ENCODE peak calls at places on chromosomes 5 and 9, in eight cellular contexts. One of them, this sample, is unnamed.
A peak's percentile ranks its signal among the peaks of the same experiment; 100 is the strongest.

GRCh38 chr5:169746147-169746694 is 109.1 kb downstream of the DOCK2 start:
- DNase-seq in uterus: no peak
- DNase-seq in adrenal gland: no peak
- DNase-seq in esophagus muscularis mucosa: no peak
- DNase-seq in body of pancreas: no peak
- DNase-seq in esophagus squamous epithelium: no peak
- DNase-seq in ovary: no peak
- DNase-seq in Peyer's patch: no peak
- DNase-seq in this sample: no peak

GRCh38 chr9:77224750-77225312 is 47.5 kb downstream of the VPS13A start:
- DNase-seq in Peyer's patch: no peak
- DNase-seq in adrenal gland: no peak
- DNase-seq in body of pancreas: no peak
- DNase-seq in uterus: no peak
- DNase-seq in esophagus muscularis mucosa: no peak
- DNase-seq in ovary: no peak
- DNase-seq in esophagus squamous epithelium: no peak
- DNase-seq in this sample: no peak

GRCh38 chr5:157555031-157555640 is 20.4 kb downstream of the ADAM19 start:
- DNase-seq in esophagus squamous epithelium: no peak
- DNase-seq in body of pancreas: no peak
- DNase-seq in esophagus muscularis mucosa: no peak
- DNase-seq in uterus: no peak
- DNase-seq in adrenal gland: no peak
- DNase-seq in ovary: no peak
- DNase-seq in Peyer's patch: no peak
- DNase-seq in this sample: no peak

GRCh38 chr9:91047993-91048607 is 246.5 kb downstream of the SYK start:
- DNase-seq in esophagus muscularis mucosa: peak; percentile 37
- DNase-seq in esophagus squamous epithelium: no peak
- DNase-seq in adrenal gland: no peak
- DNase-seq in uterus: no peak
- DNase-seq in body of pancreas: no peak
- DNase-seq in Peyer's patch: no peak
- DNase-seq in ovary: no peak
- DNase-seq in this sample: no peak

GRCh38 chr9:694499-695154 is 146.9 kb upstream of the DMRT1 start:
- DNase-seq in adrenal gland: no peak
- DNase-seq in Peyer's patch: no peak
- DNase-seq in ovary: no peak
- DNase-seq in uterus: peak; percentile 54
- DNase-seq in esophagus muscularis mucosa: no peak
- DNase-seq in esophagus squamous epithelium: no peak
- DNase-seq in body of pancreas: no peak
- DNase-seq in this sample: no peak

GRCh38 chr5:1100652-1101574 is 10.9 kb downstream of the SLC12A7 start:
- DNase-seq in Peyer's patch: no peak
- DNase-seq in adrenal gland: no peak
- DNase-seq in uterus: no peak
- DNase-seq in body of pancreas: no peak
- DNase-seq in esophagus muscularis mucosa: no peak
- DNase-seq in esophagus squamous epithelium: no peak
- DNase-seq in ovary: no peak
- DNase-seq in this sample: no peak

GRCh38 chr9:129336601-129337286 is 158.7 kb upstream of the IER5L start:
- DNase-seq in Peyer's patch: no peak
- DNase-seq in body of pancreas: peak; percentile 48
- DNase-seq in esophagus squamous epithelium: no peak
- DNase-seq in ovary: peak; percentile 66
- DNase-seq in adrenal gland: peak; percentile 72
- DNase-seq in esophagus muscularis mucosa: no peak
- DNase-seq in uterus: peak; percentile 56
- DNase-seq in this sample: peak; percentile 75

GRCh38 chr5:64900618-64901017 is 131.9 kb downstream of the CWC27 start:
- DNase-seq in esophagus squamous epithelium: no peak
- DNase-seq in body of pancreas: no peak
- DNase-seq in adrenal gland: no peak
- DNase-seq in ovary: no peak
- DNase-seq in uterus: no peak
- DNase-seq in esophagus muscularis mucosa: no peak
- DNase-seq in Peyer's patch: no peak
- DNase-seq in this sample: no peak

GRCh38 chr5:14735944-14736343 is 71.4 kb downstream of the OTULIN start:
- DNase-seq in uterus: no peak
- DNase-seq in ovary: no peak
- DNase-seq in adrenal gland: no peak
- DNase-seq in Peyer's patch: no peak
- DNase-seq in esophagus squamous epithelium: no peak
- DNase-seq in esophagus muscularis mucosa: no peak
- DNase-seq in body of pancreas: peak; percentile 48
- DNase-seq in this sample: no peak

GRCh38 chr5:54895816-54896341 is 89.5 kb downstream of the ESM1 start:
- DNase-seq in uterus: peak; percentile 29
- DNase-seq in Peyer's patch: no peak
- DNase-seq in esophagus muscularis mucosa: peak; percentile 89
- DNase-seq in body of pancreas: peak; percentile 64
- DNase-seq in adrenal gland: peak; percentile 67
- DNase-seq in ovary: no peak
- DNase-seq in esophagus squamous epithelium: no peak
- DNase-seq in this sample: peak; percentile 31

DNA sequence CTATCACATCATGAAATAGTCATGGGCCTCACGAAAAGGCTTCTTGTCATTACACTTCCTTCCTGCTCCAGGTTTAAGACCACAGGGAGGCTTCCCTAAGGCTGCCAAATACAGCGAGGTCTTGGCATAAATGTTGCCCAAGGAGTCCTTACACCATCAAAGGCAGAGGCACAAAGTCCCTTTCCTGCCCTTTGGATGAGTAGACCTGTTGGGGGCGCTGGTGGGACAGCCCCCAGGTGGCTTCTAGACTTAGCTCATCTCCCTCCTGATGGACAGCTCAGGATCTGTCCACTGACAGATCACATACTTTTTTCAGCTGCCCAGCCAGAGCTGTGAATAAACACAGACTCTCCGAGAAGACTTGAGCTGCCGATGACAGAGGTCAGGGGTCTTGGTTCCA is 15.5 kb upstream of the MEGF9 start:
- DNase-seq in body of pancreas: no peak
- DNase-seq in Peyer's patch: no peak
- DNase-seq in ovary: no peak
- DNase-seq in uterus: no peak
- DNase-seq in adrenal gland: peak; percentile 47
- DNase-seq in esophagus squamous epithelium: no peak
- DNase-seq in esophagus muscularis mucosa: no peak
- DNase-seq in this sample: no peak
- TF ChIP-seq CTCF in body of pancreas: no peak
- TF ChIP-seq CTCF in Peyer's patch: no peak
- TF ChIP-seq CTCF in ovary: no peak
- TF ChIP-seq CTCF in uterus: no peak
- TF ChIP-seq CTCF in adrenal gland: no peak
- TF ChIP-seq CTCF in esophagus squamous epithelium: no peak
- TF ChIP-seq CTCF in esophagus muscularis mucosa: no peak
- TF ChIP-seq CTCF in this sample: no peak

GRCh38 chr5:178431063-178431776 is 159.0 kb downstream of the COL23A1 start:
- DNase-seq in body of pancreas: no peak
- DNase-seq in esophagus squamous epithelium: no peak
- DNase-seq in uterus: no peak
- DNase-seq in esophagus muscularis mucosa: peak; percentile 37
- DNase-seq in ovary: no peak
- DNase-seq in adrenal gland: no peak
- DNase-seq in Peyer's patch: no peak
- DNase-seq in this sample: no peak

GRCh38 chr5:178428341-178429155 is 161.6 kb downstream of the COL23A1 start:
- DNase-seq in esophagus squamous epithelium: no peak
- DNase-seq in esophagus muscularis mucosa: peak; percentile 91
- DNase-seq in adrenal gland: peak; percentile 54
- DNase-seq in ovary: no peak
- DNase-seq in uterus: no peak
- DNase-seq in body of pancreas: peak; percentile 52
- DNase-seq in Peyer's patch: no peak
- DNase-seq in this sample: peak; percentile 78

GRCh38 chr5:178429156-178429468 is 161.1 kb downstream of the COL23A1 start:
- DNase-seq in uterus: no peak
- DNase-seq in esophagus muscularis mucosa: no peak
- DNase-seq in body of pancreas: no peak
- DNase-seq in Peyer's patch: no peak
- DNase-seq in ovary: no peak
- DNase-seq in adrenal gland: no peak
- DNase-seq in esophagus squamous epithelium: no peak
- DNase-seq in this sample: no peak

GRCh38 chr5:178430187-178431062 is 159.8 kb downstream of the COL23A1 start:
- DNase-seq in adrenal gland: peak; percentile 11
- DNase-seq in uterus: no peak
- DNase-seq in esophagus muscularis mucosa: peak; percentile 47
- DNase-seq in body of pancreas: peak; percentile 42
- DNase-seq in Peyer's patch: no peak
- DNase-seq in ovary: no peak
- DNase-seq in esophagus squamous epithelium: no peak
- DNase-seq in this sample: no peak

DNA sequence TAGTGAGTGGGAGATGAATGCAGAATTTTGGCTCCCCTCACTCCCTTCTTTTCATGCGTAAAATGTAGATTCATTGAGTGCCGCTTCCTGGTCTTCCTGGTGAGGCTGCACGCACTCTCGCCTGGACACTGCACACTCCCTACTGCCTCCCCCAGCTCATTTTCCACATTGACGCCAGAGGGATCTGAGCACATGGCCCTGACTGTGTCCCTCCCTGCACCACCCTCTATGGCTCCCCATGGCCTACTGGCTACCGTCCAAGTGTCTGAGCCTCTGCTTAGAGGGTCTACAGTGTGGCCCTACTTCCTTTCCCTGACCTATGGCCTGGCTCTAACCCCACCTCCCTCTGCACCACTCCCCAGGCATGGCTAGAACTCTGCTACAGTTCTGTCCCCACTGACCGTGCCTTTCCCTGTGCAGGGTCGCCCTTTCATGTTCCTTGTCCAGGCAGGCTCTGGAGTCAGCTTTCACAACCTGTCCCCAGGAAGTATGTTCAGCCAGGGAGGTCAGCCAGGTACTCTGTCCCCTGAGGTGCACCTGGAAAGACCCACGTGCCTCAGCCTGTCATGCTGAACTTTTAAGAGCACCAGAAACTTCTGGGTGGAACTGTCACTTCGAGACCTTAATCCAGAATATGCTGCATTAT is 160.5 kb downstream of the COL23A1 start:
- DNase-seq in esophagus muscularis mucosa: peak; percentile 86
- DNase-seq in uterus: no peak
- DNase-seq in ovary: no peak
- DNase-seq in Peyer's patch: no peak
- DNase-seq in body of pancreas: peak; percentile 67
- DNase-seq in esophagus squamous epithelium: no peak
- DNase-seq in adrenal gland: peak; percentile 28
- DNase-seq in this sample: peak; percentile 56
- TF ChIP-seq POLR2A in esophagus muscularis mucosa: no peak
- TF ChIP-seq POLR2A in uterus: no peak
- TF ChIP-seq POLR2A in ovary: no peak
- TF ChIP-seq POLR2A in Peyer's patch: no peak
- TF ChIP-seq POLR2A in body of pancreas: no peak
- TF ChIP-seq POLR2A in esophagus squamous epithelium: no peak
- TF ChIP-seq POLR2A in adrenal gland: no peak
- TF ChIP-seq POLR2A in this sample: no peak

GRCh38 chr5:124328201-124328600 is 418.2 kb downstream of the ZNF608 start:
- DNase-seq in Peyer's patch: no peak
- DNase-seq in ovary: no peak
- DNase-seq in esophagus squamous epithelium: no peak
- DNase-seq in adrenal gland: no peak
- DNase-seq in esophagus muscularis mucosa: no peak
- DNase-seq in uterus: no peak
- DNase-seq in body of pancreas: no peak
- DNase-seq in this sample: no peak

GRCh38 chr5:124330595-124330994 is 415.8 kb downstream of the ZNF608 start:
- DNase-seq in uterus: no peak
- DNase-seq in Peyer's patch: no peak
- DNase-seq in esophagus squamous epithelium: no peak
- DNase-seq in ovary: no peak
- DNase-seq in body of pancreas: no peak
- DNase-seq in esophagus muscularis mucosa: no peak
- DNase-seq in adrenal gland: no peak
- DNase-seq in this sample: no peak

GRCh38 chr5:124337996-124338395 is 408.4 kb downstream of the ZNF608 start:
- DNase-seq in Peyer's patch: no peak
- DNase-seq in body of pancreas: no peak
- DNase-seq in esophagus squamous epithelium: no peak
- DNase-seq in esophagus muscularis mucosa: no peak
- DNase-seq in adrenal gland: no peak
- DNase-seq in uterus: no peak
- DNase-seq in ovary: no peak
- DNase-seq in this sample: no peak

GRCh38 chr5:124332273-124332672 is 414.2 kb downstream of the ZNF608 start:
- DNase-seq in adrenal gland: no peak
- DNase-seq in esophagus muscularis mucosa: no peak
- DNase-seq in body of pancreas: no peak
- DNase-seq in uterus: no peak
- DNase-seq in ovary: no peak
- DNase-seq in esophagus squamous epithelium: no peak
- DNase-seq in Peyer's patch: no peak
- DNase-seq in this sample: no peak

GRCh38 chr5:124333295-124333979 is 413.0 kb downstream of the ZNF608 start:
- DNase-seq in esophagus squamous epithelium: no peak
- DNase-seq in ovary: no peak
- DNase-seq in Peyer's patch: no peak
- DNase-seq in esophagus muscularis mucosa: no peak
- DNase-seq in adrenal gland: no peak
- DNase-seq in uterus: no peak
- DNase-seq in body of pancreas: no peak
- DNase-seq in this sample: no peak
- H3K9me3 ChIP-seq in esophagus squamous epithelium: peaks cover 6% of the 10 kb centered on the region
- H3K9me3 ChIP-seq in ovary: no peaks in the 10 kb centered on the region
- H3K9me3 ChIP-seq in Peyer's patch: no peaks in the 10 kb centered on the region
- H3K9me3 ChIP-seq in esophagus muscularis mucosa: peaks cover 4% of the 10 kb centered on the region
- H3K9me3 ChIP-seq in adrenal gland: no peaks in the 10 kb centered on the region
- H3K9me3 ChIP-seq in uterus: no peaks in the 10 kb centered on the region
- H3K9me3 ChIP-seq in body of pancreas: no peaks in the 10 kb centered on the region
- H3K9me3 ChIP-seq in this sample: no peaks in the 10 kb centered on the region

GRCh38 chr9:4297151-4297794 is 2.6 kb downstream of the GLIS3 start:
- DNase-seq in adrenal gland: peak; percentile 81
- DNase-seq in esophagus squamous epithelium: peak; percentile 13
- DNase-seq in esophagus muscularis mucosa: peak; percentile 97
- DNase-seq in body of pancreas: peak; percentile 85
- DNase-seq in ovary: peak; percentile 79
- DNase-seq in uterus: peak; percentile 83
- DNase-seq in Peyer's patch: peak; percentile 37
- DNase-seq in this sample: peak; percentile 66
- TF ChIP-seq CTCF in adrenal gland: peak; percentile 36
- TF ChIP-seq CTCF in esophagus squamous epithelium: peak; percentile 28
- TF ChIP-seq CTCF in esophagus muscularis mucosa: peak; percentile 53
- TF ChIP-seq CTCF in body of pancreas: peak; percentile 47
- TF ChIP-seq CTCF in ovary: peak; percentile 33
- TF ChIP-seq CTCF in uterus: peak; percentile 40
- TF ChIP-seq CTCF in Peyer's patch: no peak
- TF ChIP-seq CTCF in this sample: no peak

DNA sequence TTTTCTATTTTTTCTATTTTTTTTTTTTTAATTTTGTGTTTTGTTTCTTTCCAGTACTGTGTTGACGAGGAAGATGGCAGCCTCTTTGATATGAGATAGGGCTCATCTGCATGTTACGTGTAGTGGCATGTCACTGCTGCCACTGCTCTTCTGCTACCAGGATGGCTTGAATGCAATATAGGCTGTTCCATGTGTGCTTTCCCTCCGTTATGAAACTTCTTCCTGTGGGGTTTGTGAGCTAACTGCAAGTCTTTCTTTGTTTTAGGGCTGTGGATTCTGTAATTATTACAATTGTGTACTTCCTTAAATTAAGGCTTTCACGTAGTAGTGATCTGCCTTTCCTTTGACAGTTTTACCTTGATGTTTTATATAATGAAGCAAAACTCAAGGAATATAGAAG is 184.6 kb downstream of the KDM4C start:
- DNase-seq in body of pancreas: no peak
- DNase-seq in Peyer's patch: no peak
- DNase-seq in adrenal gland: no peak
- DNase-seq in esophagus squamous epithelium: no peak
- DNase-seq in esophagus muscularis mucosa: no peak
- DNase-seq in uterus: no peak
- DNase-seq in ovary: no peak
- DNase-seq in this sample: no peak
- TF ChIP-seq POLR2A in body of pancreas: no peak
- TF ChIP-seq POLR2A in Peyer's patch: no peak
- TF ChIP-seq POLR2A in adrenal gland: no peak
- TF ChIP-seq POLR2A in esophagus squamous epithelium: no peak
- TF ChIP-seq POLR2A in esophagus muscularis mucosa: no peak
- TF ChIP-seq POLR2A in uterus: no peak
- TF ChIP-seq POLR2A in ovary: no peak
- TF ChIP-seq POLR2A in this sample: no peak